ENCODE peak calls at places on chromosome 9, in five cellular contexts. O, D, J, B and F are unnamed samples.

GRCh38 chr9:33498387-33498786 is 24.7 kb upstream of the NOL6 start:
- DNase-seq in O (no peak), D (no peak), J (no peak), B (no peak), F (no peak)

GRCh38 chr9:36560813-36561212 is 11.9 kb upstream of the MELK start:
- DNase-seq in O (no peak), D (no peak), J (no peak), B (peak; percentile 27), F (no peak)

GRCh38 chr9:7536310-7536939 is 263.2 kb downstream of the DMAC1 start:
- DNase-seq in O (peak; percentile 69), D (peak; percentile 42), J (peak; percentile 62), B (peak; percentile 29), F (peak; percentile 30)

GRCh38 chr9:88583901-88584596 is 49.1 kb downstream of the NXNL2 start:
- DNase-seq in O (no peak), D (no peak), J (no peak), B (peak; percentile 18), F (no peak)

GRCh38 chr9:126615251-126615790 is 1.6 kb downstream of the LMX1B start:
- DNase-seq in O (peak; percentile 55), D (peak; percentile 50), J (peak; percentile 39), B (no peak), F (no peak)

GRCh38 chr9:110538169-110538568 is 41.4 kb downstream of the SVEP1 start:
- DNase-seq in O (no peak), D (no peak), J (no peak), B (peak; percentile 91), F (no peak)

GRCh38 chr9:84139296-84140100 is 158.9 kb downstream of the RMI1 start:
- DNase-seq in O (no peak), D (no peak), J (no peak), B (peak; percentile 76), F (peak; percentile 55)

GRCh38 chr9:117927354-117927753 is 223.2 kb downstream of the TLR4 start:
- DNase-seq in O (no peak), D (no peak), J (no peak), B (no peak), F (no peak)

GRCh38 chr9:130763585-130764200 is 70.1 kb downstream of the EXOSC2 start:
- DNase-seq in O (no peak), D (no peak), J (no peak), B (no peak), F (no peak)

GRCh38 chr9:94159069-94159915 is 75.0 kb downstream of the PTPDC1 start:
- DNase-seq in O (no peak), D (no peak), J (no peak), B (no peak), F (no peak)